ENCODE peak calls at places on chromosomes 6 and 20, in four cellular contexts. One of them, this sample, is unnamed.

GRCh38 chr20:33744773-33745385 is 13.1 kb downstream of the ZNF341 start:
- DNase-seq in GM12878: no peak
- DNase-seq in uterus: no peak
- DNase-seq in gastrocnemius medialis: no peak
- DNase-seq in this sample: no peak

GRCh38 chr6:41976794-41977484 is 35.3 kb upstream of the CCND3 start:
- DNase-seq in GM12878: no peak
- DNase-seq in uterus: no peak
- DNase-seq in gastrocnemius medialis: no peak
- DNase-seq in this sample: peak

GRCh38 chr6:69976591-69977090 is 110.3 kb downstream of the COL19A1 start:
- DNase-seq in GM12878: no peak
- DNase-seq in uterus: no peak
- DNase-seq in gastrocnemius medialis: no peak
- DNase-seq in this sample: no peak

GRCh38 chr6:124158024-124158423 is 354.4 kb downstream of the NKAIN2 start:
- DNase-seq in GM12878: no peak
- DNase-seq in uterus: no peak
- DNase-seq in gastrocnemius medialis: no peak
- DNase-seq in this sample: no peak

GRCh38 chr6:169288591-169288990 is 34.9 kb upstream of the THBS2 start:
- DNase-seq in GM12878: no peak
- DNase-seq in uterus: no peak
- DNase-seq in gastrocnemius medialis: no peak
- DNase-seq in this sample: no peak

GRCh38 chr6:81265106-81265505 is 487.4 kb downstream of the TENT5A start:
- DNase-seq in GM12878: no peak
- DNase-seq in uterus: no peak
- DNase-seq in gastrocnemius medialis: no peak
- DNase-seq in this sample: peak

GRCh38 chr6:41505084-41506049 is 40.8 kb upstream of the FOXP4 start:
- DNase-seq in GM12878: no peak
- DNase-seq in uterus: peak
- DNase-seq in gastrocnemius medialis: peak
- DNase-seq in this sample: no peak

GRCh38 chr6:157407637-157408036 is 26.6 kb downstream of the ZDHHC14 start:
- DNase-seq in GM12878: no peak
- DNase-seq in uterus: no peak
- DNase-seq in gastrocnemius medialis: no peak
- DNase-seq in this sample: no peak

DNA sequence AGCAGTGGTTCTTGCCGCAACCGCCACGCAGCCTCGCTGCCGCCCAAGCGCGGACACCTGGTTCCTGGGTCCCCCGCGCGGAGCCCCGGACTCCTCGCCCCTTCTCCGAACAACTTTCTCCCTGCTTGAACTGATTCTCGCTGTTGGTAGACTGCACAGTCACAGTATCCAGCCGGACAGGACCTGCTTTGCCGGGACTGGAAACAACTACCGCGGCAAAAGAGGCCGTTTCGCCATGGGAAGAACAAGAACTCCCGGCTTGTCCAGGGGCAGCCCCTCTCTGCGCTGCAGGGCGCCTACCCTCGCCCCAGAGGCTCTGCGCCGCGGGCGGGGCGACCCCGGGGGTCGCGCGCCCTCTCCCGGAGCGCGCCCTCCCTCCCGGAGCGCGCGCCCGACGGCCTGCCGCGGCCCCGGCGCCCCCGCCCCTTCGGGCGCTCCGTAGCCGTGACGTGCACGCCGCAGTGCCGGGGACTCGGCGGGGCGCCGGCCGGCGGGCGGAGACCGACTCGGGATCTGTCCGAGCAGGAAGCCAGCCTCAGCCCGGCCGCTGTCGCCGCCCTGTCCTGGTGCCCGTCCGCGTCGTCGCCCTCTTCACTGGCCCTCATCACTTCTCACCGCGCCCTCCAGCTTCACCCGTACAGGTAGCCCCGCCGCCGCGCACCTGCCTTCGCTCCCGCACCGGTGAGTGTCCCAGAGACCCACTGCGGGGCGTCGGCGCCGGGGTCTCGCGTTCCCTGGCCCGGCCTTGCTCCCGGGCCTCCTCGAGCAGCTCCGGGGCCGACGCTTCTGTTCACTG is at the start of gene MYO6:
- DNase-seq in GM12878: no peak
- DNase-seq in uterus: peak
- DNase-seq in gastrocnemius medialis: peak
- DNase-seq in this sample: peak
- TF ChIP-seq POLR2A in GM12878: peak
- TF ChIP-seq POLR2A in uterus: peak
- TF ChIP-seq POLR2A in gastrocnemius medialis: peak
- TF ChIP-seq POLR2A in this sample: peak

GRCh38 chr6:26195376-26195923 is 108.2 kb downstream of the HFE start:
- DNase-seq in GM12878: peak
- DNase-seq in uterus: peak
- DNase-seq in gastrocnemius medialis: no peak
- DNase-seq in this sample: no peak
- TF ChIP-seq POLR2A in GM12878: peak
- TF ChIP-seq POLR2A in uterus: peak
- TF ChIP-seq POLR2A in gastrocnemius medialis: peak
- TF ChIP-seq POLR2A in this sample: no peak

GRCh38 chr6:28866342-28867077 is 57.3 kb downstream of the TRIM27 start:
- DNase-seq in GM12878: no peak
- DNase-seq in uterus: peak
- DNase-seq in gastrocnemius medialis: no peak
- DNase-seq in this sample: no peak
- TF ChIP-seq POLR2A in GM12878: peak
- TF ChIP-seq POLR2A in uterus: peak
- TF ChIP-seq POLR2A in gastrocnemius medialis: no peak
- TF ChIP-seq POLR2A in this sample: peak

GRCh38 chr20:38173237-38174156 is 8.4 kb upstream of the TGM2 start:
- DNase-seq in GM12878: no peak
- DNase-seq in uterus: no peak
- DNase-seq in gastrocnemius medialis: no peak
- DNase-seq in this sample: peak
- TF ChIP-seq POLR2A in GM12878: no peak
- TF ChIP-seq POLR2A in uterus: no peak
- TF ChIP-seq POLR2A in gastrocnemius medialis: no peak
- TF ChIP-seq POLR2A in this sample: no peak